ENCODE peak calls at places on chromosomes 5 and 9, in seven cellular contexts. L, D, U, H, F, N and Z are unnamed samples.

GRCh38 chr5:56440871-56441740 is 208.0 kb upstream of the ANKRD55 start:
- DNase-seq in L (no peak), D (no peak), U (no peak), H (no peak), F (peak; percentile 47), N (no peak), Z (no peak)

GRCh38 chr5:169161022-169161680 is 139.8 kb downstream of the SLIT3 start:
- DNase-seq in L (no peak), D (peak; percentile 43), U (no peak), H (no peak), F (peak; percentile 87), N (no peak), Z (peak; percentile 61)

GRCh38 chr5:83173826-83174225 is 96.5 kb downstream of the XRCC4 start:
- DNase-seq in L (no peak), D (no peak), U (no peak), H (no peak), F (no peak), N (no peak), Z (no peak)

GRCh38 chr5:172110921-172111873 is 76.8 kb downstream of the STK10 start:
- DNase-seq in L (no peak), D (no peak), U (peak; percentile 73), H (peak; percentile 92), F (peak; percentile 39), N (peak; percentile 11), Z (no peak)

GRCh38 chr9:96232539-96233241 is 69.3 kb downstream of the HSD17B3 start:
- DNase-seq in L (no peak), D (peak; percentile 25), U (no peak), H (peak; percentile 34), F (peak; percentile 61), N (peak; percentile 66), Z (peak; percentile 68)

GRCh38 chr5:102796014-102796413 is 40.9 kb downstream of the PAM start:
- DNase-seq in L (no peak), D (no peak), U (no peak), H (no peak), F (no peak), N (peak; percentile 93), Z (no peak)

GRCh38 chr5:99543841-99544240 is 615.0 kb upstream of the CHD1 start:
- DNase-seq in L (no peak), D (no peak), U (no peak), H (no peak), F (no peak), N (no peak), Z (no peak)

GRCh38 chr5:160054831-160055230 is 45.9 kb downstream of the TTC1 start:
- DNase-seq in L (no peak), D (no peak), U (no peak), H (no peak), F (peak; percentile 66), N (no peak), Z (peak; percentile 31)

GRCh38 chr5:56659991-56660390 is 155.4 kb upstream of the MAP3K1 start:
- DNase-seq in L (no peak), D (no peak), U (no peak), H (no peak), F (no peak), N (no peak), Z (no peak)

GRCh38 chr9:134940236-134941208 is 22.8 kb upstream of the FCN1 start:
- DNase-seq in L (no peak), D (no peak), U (no peak), H (no peak), F (no peak), N (no peak), Z (no peak)

GRCh38 chr5:39256472-39256871 is 37.1 kb upstream of the FYB1 start:
- DNase-seq in L (no peak), D (no peak), U (no peak), H (no peak), F (peak; percentile 86), N (no peak), Z (no peak)

GRCh38 chr9:81964216-81965171 is 21.2 kb downstream of the SPATA31D3 start:
- DNase-seq in L (no peak), D (no peak), U (no peak), H (no peak), F (no peak), N (no peak), Z (no peak)

GRCh38 chr9:26158631-26159150 is 480.4 kb upstream of the TUSC1 start:
- DNase-seq in L (no peak), D (no peak), U (no peak), H (no peak), F (no peak), N (no peak), Z (no peak)

GRCh38 chr9:20980713-20981481 is 50.5 kb downstream of the HACD4 start:
- DNase-seq in L (no peak), D (no peak), U (no peak), H (peak; percentile 45), F (peak; percentile 62), N (no peak), Z (no peak)

GRCh38 chr9:120098584-120098983 is 481.4 kb downstream of the CDK5RAP2 start:
- DNase-seq in L (no peak), D (no peak), U (no peak), H (no peak), F (no peak), N (no peak), Z (no peak)

GRCh38 chr9:6467006-6467625 is 54.1 kb downstream of the UHRF2 start:
- DNase-seq in L (no peak), D (no peak), U (no peak), H (no peak), F (no peak), N (no peak), Z (no peak)

GRCh38 chr5:54443264-54443663 is 12.2 kb upstream of the HSPB3 start:
- DNase-seq in L (no peak), D (no peak), U (no peak), H (peak; percentile 63), F (peak; percentile 41), N (peak; percentile 11), Z (peak; percentile 35)

GRCh38 chr5:32325067-32325466 is 12.3 kb upstream of the MTMR12 start:
- DNase-seq in L (no peak), D (no peak), U (peak; percentile 34), H (peak; percentile 26), F (no peak), N (no peak), Z (no peak)

GRCh38 chr5:36607838-36608783 is 1.7 kb downstream of the SLC1A3 start:
- DNase-seq in L (no peak), D (no peak), U (no peak), H (no peak), F (peak; percentile 61), N (no peak), Z (no peak)

GRCh38 chr9:74867483-74867882 is 20.2 kb downstream of the TRPM6 start:
- DNase-seq in L (no peak), D (no peak), U (no peak), H (no peak), F (no peak), N (no peak), Z (no peak)

GRCh38 chr5:172775326-172776234 is 4.6 kb upstream of the DUSP1 start:
- DNase-seq in L (no peak), D (peak; percentile 54), U (no peak), H (no peak), F (peak; percentile 74), N (no peak), Z (peak; percentile 31)